ENCODE peak calls at places on chromosomes 6 and 20, in four cellular contexts. U is pancreas, P is gastrocnemius medialis, X is IMR-90. F is an unnamed sample.
A peak's percentile ranks its signal among the peaks of the same experiment; 100 is the strongest.

GRCh38 chr6:38719358-38719757 is 4.2 kb downstream of the DNAH8 start:
- DNase-seq in U (no peak), P (no peak), X (no peak), F (no peak)

GRCh38 chr6:147699637-147700036 is 191.1 kb downstream of the SAMD5 start:
- DNase-seq in U (no peak), P (no peak), X (peak; percentile 91), F (peak; percentile 46)

GRCh38 chr6:47353822-47354221 is 44.1 kb upstream of the TNFRSF21 start:
- DNase-seq in U (no peak), P (no peak), X (no peak), F (no peak)

GRCh38 chr6:53192590-53193232 is 44.1 kb upstream of the GCM1 start:
- DNase-seq in U (no peak), P (no peak), X (no peak), F (no peak)

GRCh38 chr6:24126586-24127192 is 674 bp downstream of the NRSN1 start:
- DNase-seq in U (no peak), P (no peak), X (peak; percentile 22), F (peak; percentile 42)

GRCh38 chr6:111812080-111813038 is 60.9 kb downstream of the FYN start:
- DNase-seq in U (no peak), P (no peak), X (no peak), F (peak; percentile 85)

GRCh38 chr6:107704377-107705013 is 119.6 kb downstream of the SCML4 start:
- DNase-seq in U (no peak), P (no peak), X (peak; percentile 68), F (peak; percentile 10)

GRCh38 chr20:36549628-36549941 is 8.3 kb downstream of the MYL9 start:
- DNase-seq in U (peak; percentile 25), P (no peak), X (no peak), F (no peak)

GRCh38 chr6:112117554-112117953 is 30.2 kb downstream of the FAM229B start:
- DNase-seq in U (no peak), P (no peak), X (peak; percentile 62), F (peak; percentile 16)

GRCh38 chr20:63106108-63106764 is 99.5 kb upstream of the BHLHE23 start:
- DNase-seq in U (peak; percentile 85), P (no peak), X (peak; percentile 4), F (no peak)

GRCh38 chr6:51339728-51340127 is 521.1 kb downstream of the TFAP2B start:
- DNase-seq in U (no peak), P (no peak), X (no peak), F (peak; percentile 15)

GRCh38 chr20:53897884-53898557 is 172.4 kb downstream of the BCAS1 start:
- DNase-seq in U (no peak), P (no peak), X (no peak), F (no peak)

GRCh38 chr6:131828080-131828479 is 20.3 kb downstream of the ENPP1 start:
- DNase-seq in U (no peak), P (peak; percentile 29), X (peak; percentile 64), F (peak; percentile 25)

GRCh38 chr6:114740547-114740946 is 397.7 kb upstream of the HS3ST5 start:
- DNase-seq in U (no peak), P (no peak), X (no peak), F (no peak)

GRCh38 chr6:90078513-90079289 is 184.4 kb downstream of the GJA10 start:
- DNase-seq in U (no peak), P (no peak), X (no peak), F (no peak)

GRCh38 chr20:63123326-63123725 is 92.6 kb downstream of the YTHDF1 start:
- DNase-seq in U (no peak), P (no peak), X (no peak), F (no peak)

GRCh38 chr6:85464260-85464644 is 14.4 kb downstream of the NT5E start:
- DNase-seq in U (no peak), P (no peak), X (peak; percentile 98), F (peak; percentile 95)

GRCh38 chr6:106771822-106772221 is 142.4 kb downstream of the QRSL1 start:
- DNase-seq in U (no peak), P (no peak), X (no peak), F (no peak)

GRCh38 chr6:170291271-170292110 is 613 bp upstream of the DLL1 start:
- DNase-seq in U (no peak), P (no peak), X (no peak), F (peak; percentile 57)

GRCh38 chr6:33592595-33593413 is 12.7 kb upstream of the BAK1 start:
- DNase-seq in U (no peak), P (no peak), X (no peak), F (no peak)

GRCh38 chr20:47502801-47503239 is 1.1 kb downstream of the NCOA3 start:
- DNase-seq in U (no peak), P (no peak), X (peak; percentile 62), F (no peak)

GRCh38 chr20:4871486-4871885 is 129.8 kb downstream of the SLC23A2 start:
- DNase-seq in U (no peak), P (no peak), X (no peak), F (no peak)

GRCh38 chr20:61185841-61186601 is 66.0 kb upstream of the CDH4 start:
- DNase-seq in U (no peak), P (no peak), X (peak; percentile 98), F (peak; percentile 96)

GRCh38 chr20:32062776-32063170 is 10.7 kb downstream of the HCK start:
- DNase-seq in U (no peak), P (peak; percentile 38), X (no peak), F (no peak)

GRCh38 chr6:149107973-149108372 is 209.5 kb upstream of the TAB2 start:
- DNase-seq in U (no peak), P (no peak), X (no peak), F (no peak)

GRCh38 chr6:68891419-68891818 is 256.3 kb downstream of the ADGRB3 start:
- DNase-seq in U (no peak), P (no peak), X (no peak), F (no peak)

GRCh38 chr6:116764961-116765841 is at the start of gene FAM162B:
- DNase-seq in U (peak; percentile 58), P (peak; percentile 44), X (peak; percentile 32), F (no peak)

GRCh38 chr20:25273541-25274358 is 25.9 kb downstream of the PYGB start:
- DNase-seq in U (peak; percentile 17), P (peak; percentile 88), X (no peak), F (no peak)

GRCh38 chr6:160462116-160462515 is 113.9 kb downstream of the SLC22A3 start:
- DNase-seq in U (no peak), P (no peak), X (no peak), F (no peak)

GRCh38 chr6:131721161-131721560 is 10.3 kb upstream of the CTAGE9 start:
- DNase-seq in U (no peak), P (no peak), X (no peak), F (no peak)

GRCh38 chr6:158760618-158761250 is 58.4 kb downstream of the EZR start:
- DNase-seq in U (no peak), P (no peak), X (no peak), F (no peak)

GRCh38 chr20:5663396-5663795 is 86.8 kb upstream of the SHLD1 start:
- DNase-seq in U (no peak), P (no peak), X (no peak), F (no peak)

GRCh38 chr6:30821862-30822784 is 62.2 kb upstream of the DDR1 start:
- DNase-seq in U (no peak), P (no peak), X (no peak), F (peak; percentile 81)

GRCh38 chr20:37686762-37687477 is 6.9 kb upstream of the CTNNBL1 start:
- DNase-seq in U (no peak), P (no peak), X (peak; percentile 20), F (peak; percentile 18)

GRCh38 chr6:3911614-3912336 is 62.6 kb downstream of the FAM50B start:
- DNase-seq in U (peak; percentile 45), P (peak; percentile 53), X (peak; percentile 92), F (peak; percentile 60)

GRCh38 chr6:83252717-83253116 is 59.6 kb downstream of the RWDD2A start:
- DNase-seq in U (no peak), P (no peak), X (peak; percentile 85), F (peak; percentile 11)

GRCh38 chr6:43900560-43901329 is 130.7 kb downstream of the VEGFA start:
- DNase-seq in U (no peak), P (peak; percentile 46), X (no peak), F (no peak)

DNA sequence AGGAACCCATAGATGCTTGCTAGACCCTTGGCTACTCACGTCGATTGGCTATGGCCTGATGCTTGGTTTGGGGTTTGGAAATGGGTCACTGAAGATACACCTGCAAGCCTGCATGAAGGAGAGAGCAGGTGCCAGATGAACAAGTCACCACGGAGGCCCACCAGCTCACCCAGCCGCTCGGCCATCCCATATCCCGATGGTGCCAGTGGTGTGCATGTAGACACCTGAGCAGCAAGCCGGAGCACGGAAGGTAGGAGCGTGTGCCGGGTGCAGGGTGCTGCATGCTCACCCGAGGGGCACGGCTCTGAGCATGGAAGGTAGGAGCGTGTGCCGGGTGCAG is 35.9 kb downstream of the DACT2 start:
- DNase-seq in U (no peak), P (no peak), X (no peak), F (no peak)
- H3K4me1 ChIP-seq in U (no peaks in the 10 kb centered on the region), P (no peaks in the 10 kb centered on the region), X (no peaks in the 10 kb centered on the region), F (no peaks in the 10 kb centered on the region)

GRCh38 chr6:123565529-123565928 is 71.2 kb downstream of the TRDN start:
- DNase-seq in U (no peak), P (peak; percentile 25), X (no peak), F (no peak)
- H3K27ac ChIP-seq in U (no peak overlapping the region), P (peak overlapping the region; percentile 28), X (no peak overlapping the region), F (no peak overlapping the region)

GRCh38 chr20:57434390-57434700 is 43.1 kb downstream of the RBM38 start:
- DNase-seq in U (peak; percentile 55), P (no peak), X (no peak), F (no peak)
- TF ChIP-seq CTCF in U (no peak), P (peak; percentile 21), X (no peak), F (no peak)

DNA sequence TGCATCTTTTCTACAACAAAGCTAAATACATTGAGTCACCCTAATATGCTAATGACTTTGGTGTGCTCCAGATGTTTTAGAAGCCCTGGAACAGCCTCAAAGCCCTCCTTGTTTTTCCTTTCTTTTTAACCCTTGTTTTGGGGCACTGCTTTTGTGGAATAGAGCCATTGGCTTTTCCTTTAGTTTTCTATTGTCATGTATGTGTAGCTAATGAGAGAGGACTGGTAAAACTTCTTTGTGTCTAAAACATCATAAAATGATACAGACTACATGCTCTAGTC is 158.8 kb downstream of the JARID2 start:
- DNase-seq in U (no peak), P (no peak), X (no peak), F (no peak)
- H3K4me1 ChIP-seq in U (peaks cover 7% of the 10 kb centered on the region), P (peaks cover 87% of the 10 kb centered on the region), X (peaks cover 10% of the 10 kb centered on the region), F (peaks cover 11% of the 10 kb centered on the region)

DNA sequence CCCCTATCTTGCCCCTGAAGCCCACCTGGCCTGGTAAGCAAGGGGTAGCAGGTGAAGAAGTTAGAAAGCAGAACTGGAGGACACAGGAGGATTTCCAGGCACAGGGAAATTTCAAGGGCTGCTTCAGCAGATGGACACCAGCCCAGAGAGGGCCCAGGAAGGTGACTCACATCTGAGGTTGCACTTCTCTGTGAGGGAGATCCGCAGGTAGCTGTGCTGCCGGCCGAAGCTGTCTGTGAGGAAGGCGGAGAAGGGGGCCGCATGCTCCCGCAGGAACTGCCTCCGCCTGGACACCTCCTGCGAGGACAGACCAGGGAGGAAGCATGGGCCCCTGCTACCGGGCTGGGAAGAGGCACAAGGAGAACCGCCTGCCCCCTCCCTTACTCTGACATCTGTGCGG is 7.1 kb downstream of the MOCS1 start:
- DNase-seq in U (no peak), P (peak; percentile 74), X (peak; percentile 41), F (peak; percentile 58)
- H3K27ac ChIP-seq in U (no peak overlapping the region), P (peak overlapping the region; percentile 99), X (no peak overlapping the region), F (no peak overlapping the region)

GRCh38 chr6:157644043-157644810 is 178.8 kb upstream of the SNX9 start:
- DNase-seq in U (peak; percentile 21), P (no peak), X (no peak), F (peak; percentile 53)
- TF ChIP-seq CTCF in U (no peak), P (no peak), X (no peak), F (peak; percentile 76)